ENCODE peak calls at places on chromosomes 12 and 14, in nine cellular contexts. One of them, this sample, is unnamed.
A peak's percentile ranks its signal among the peaks of the same experiment; 100 is the strongest.

GRCh38 chr12:46580445-46580844 is 207.9 kb upstream of the SLC38A2 start:
- DNase-seq in esophagus squamous epithelium: no peak
- DNase-seq in A549: no peak
- DNase-seq in OCI-LY7: no peak
- DNase-seq in endodermal cell: no peak
- DNase-seq in A673: no peak
- DNase-seq in SK-N-SH: no peak
- DNase-seq in upper lobe of right lung: no peak
- DNase-seq in body of pancreas: no peak
- DNase-seq in this sample: no peak

GRCh38 chr14:90632451-90632850 is 183.8 kb downstream of the TTC7B start:
- DNase-seq in esophagus squamous epithelium: no peak
- DNase-seq in A549: no peak
- DNase-seq in OCI-LY7: no peak
- DNase-seq in endodermal cell: no peak
- DNase-seq in A673: no peak
- DNase-seq in SK-N-SH: no peak
- DNase-seq in upper lobe of right lung: no peak
- DNase-seq in body of pancreas: no peak
- DNase-seq in this sample: no peak

GRCh38 chr12:95182868-95183415 is 34.3 kb downstream of the FGD6 start:
- DNase-seq in esophagus squamous epithelium: no peak
- DNase-seq in A549: no peak
- DNase-seq in OCI-LY7: no peak
- DNase-seq in endodermal cell: peak; percentile 52
- DNase-seq in A673: no peak
- DNase-seq in SK-N-SH: no peak
- DNase-seq in upper lobe of right lung: no peak
- DNase-seq in body of pancreas: no peak
- DNase-seq in this sample: no peak

GRCh38 chr12:20040844-20041243 is 327.5 kb upstream of the PDE3A start:
- DNase-seq in esophagus squamous epithelium: no peak
- DNase-seq in A549: no peak
- DNase-seq in OCI-LY7: no peak
- DNase-seq in endodermal cell: peak; percentile 50
- DNase-seq in A673: no peak
- DNase-seq in SK-N-SH: no peak
- DNase-seq in upper lobe of right lung: no peak
- DNase-seq in body of pancreas: peak; percentile 4
- DNase-seq in this sample: no peak

GRCh38 chr14:74981833-74982232 is 20.9 kb upstream of the EIF2B2 start:
- DNase-seq in esophagus squamous epithelium: no peak
- DNase-seq in A549: no peak
- DNase-seq in OCI-LY7: no peak
- DNase-seq in endodermal cell: no peak
- DNase-seq in A673: no peak
- DNase-seq in SK-N-SH: no peak
- DNase-seq in upper lobe of right lung: no peak
- DNase-seq in body of pancreas: no peak
- DNase-seq in this sample: no peak

GRCh38 chr12:67415473-67415872 is 146.3 kb downstream of the CAND1 start:
- DNase-seq in esophagus squamous epithelium: no peak
- DNase-seq in A549: no peak
- DNase-seq in OCI-LY7: peak; percentile 35
- DNase-seq in endodermal cell: peak; percentile 76
- DNase-seq in A673: peak; percentile 67
- DNase-seq in SK-N-SH: peak; percentile 17
- DNase-seq in upper lobe of right lung: no peak
- DNase-seq in body of pancreas: peak; percentile 13
- DNase-seq in this sample: no peak

GRCh38 chr12:105935106-105935505 is 203.6 kb downstream of the NUAK1 start:
- DNase-seq in esophagus squamous epithelium: no peak
- DNase-seq in A549: no peak
- DNase-seq in OCI-LY7: no peak
- DNase-seq in endodermal cell: no peak
- DNase-seq in A673: no peak
- DNase-seq in SK-N-SH: no peak
- DNase-seq in upper lobe of right lung: no peak
- DNase-seq in body of pancreas: no peak
- DNase-seq in this sample: no peak

GRCh38 chr12:22447223-22447622 is 97.1 kb downstream of the C2CD5 start:
- DNase-seq in esophagus squamous epithelium: no peak
- DNase-seq in A549: no peak
- DNase-seq in OCI-LY7: no peak
- DNase-seq in endodermal cell: no peak
- DNase-seq in A673: no peak
- DNase-seq in SK-N-SH: peak; percentile 1
- DNase-seq in upper lobe of right lung: no peak
- DNase-seq in body of pancreas: no peak
- DNase-seq in this sample: no peak

GRCh38 chr12:6016756-6017155 is 71.7 kb upstream of the ANO2 start:
- DNase-seq in esophagus squamous epithelium: no peak
- DNase-seq in A549: no peak
- DNase-seq in OCI-LY7: no peak
- DNase-seq in endodermal cell: peak; percentile 47
- DNase-seq in A673: no peak
- DNase-seq in SK-N-SH: no peak
- DNase-seq in upper lobe of right lung: no peak
- DNase-seq in body of pancreas: no peak
- DNase-seq in this sample: peak; percentile 60

GRCh38 chr14:37931998-37932397 is 275.7 kb upstream of the SSTR1 start:
- DNase-seq in esophagus squamous epithelium: no peak
- DNase-seq in A549: no peak
- DNase-seq in OCI-LY7: no peak
- DNase-seq in endodermal cell: no peak
- DNase-seq in A673: no peak
- DNase-seq in SK-N-SH: no peak
- DNase-seq in upper lobe of right lung: no peak
- DNase-seq in body of pancreas: no peak
- DNase-seq in this sample: no peak

GRCh38 chr12:49972641-49973360 is at the start of gene AQP6:
- DNase-seq in esophagus squamous epithelium: no peak
- DNase-seq in A549: no peak
- DNase-seq in OCI-LY7: no peak
- DNase-seq in endodermal cell: peak; percentile 42
- DNase-seq in A673: no peak
- DNase-seq in SK-N-SH: peak; percentile 12
- DNase-seq in upper lobe of right lung: peak; percentile 58
- DNase-seq in body of pancreas: no peak
- DNase-seq in this sample: no peak

GRCh38 chr14:59427653-59428578 is 37.3 kb downstream of the GPR135 start:
- DNase-seq in esophagus squamous epithelium: no peak
- DNase-seq in A549: no peak
- DNase-seq in OCI-LY7: no peak
- DNase-seq in endodermal cell: no peak
- DNase-seq in A673: no peak
- DNase-seq in SK-N-SH: no peak
- DNase-seq in upper lobe of right lung: no peak
- DNase-seq in body of pancreas: peak; percentile 42
- DNase-seq in this sample: no peak

GRCh38 chr14:89365071-89365801 is 51.8 kb downstream of the FOXN3 start:
- DNase-seq in esophagus squamous epithelium: no peak
- DNase-seq in A549: no peak
- DNase-seq in OCI-LY7: peak; percentile 82
- DNase-seq in endodermal cell: no peak
- DNase-seq in A673: peak; percentile 82
- DNase-seq in SK-N-SH: no peak
- DNase-seq in upper lobe of right lung: no peak
- DNase-seq in body of pancreas: peak; percentile 51
- DNase-seq in this sample: no peak

GRCh38 chr12:79370021-79370420 is 320.7 kb downstream of the PAWR start:
- DNase-seq in esophagus squamous epithelium: no peak
- DNase-seq in A549: no peak
- DNase-seq in OCI-LY7: no peak
- DNase-seq in endodermal cell: no peak
- DNase-seq in A673: peak; percentile 56
- DNase-seq in SK-N-SH: no peak
- DNase-seq in upper lobe of right lung: no peak
- DNase-seq in body of pancreas: no peak
- DNase-seq in this sample: no peak

GRCh38 chr12:54650409-54650808 is 2.2 kb upstream of the DCD start:
- DNase-seq in esophagus squamous epithelium: no peak
- DNase-seq in A549: no peak
- DNase-seq in OCI-LY7: no peak
- DNase-seq in endodermal cell: no peak
- DNase-seq in A673: no peak
- DNase-seq in SK-N-SH: no peak
- DNase-seq in upper lobe of right lung: no peak
- DNase-seq in body of pancreas: no peak
- DNase-seq in this sample: no peak

GRCh38 chr12:124490584-124491305 is 76.7 kb downstream of the NCOR2 start:
- DNase-seq in esophagus squamous epithelium: no peak
- DNase-seq in A549: no peak
- DNase-seq in OCI-LY7: no peak
- DNase-seq in endodermal cell: no peak
- DNase-seq in A673: no peak
- DNase-seq in SK-N-SH: peak; percentile 88
- DNase-seq in upper lobe of right lung: peak; percentile 81
- DNase-seq in body of pancreas: peak; percentile 97
- DNase-seq in this sample: no peak

GRCh38 chr12:53938276-53939140 is at the start of gene HOXC13:
- DNase-seq in esophagus squamous epithelium: no peak
- DNase-seq in A549: peak; percentile 98
- DNase-seq in OCI-LY7: peak; percentile 68
- DNase-seq in endodermal cell: peak; percentile 99
- DNase-seq in A673: peak; percentile 100
- DNase-seq in SK-N-SH: peak; percentile 86
- DNase-seq in upper lobe of right lung: peak; percentile 77
- DNase-seq in body of pancreas: peak; percentile 89
- DNase-seq in this sample: no peak

GRCh38 chr14:49212721-49213120 is 373.5 kb downstream of the RPS29 start:
- DNase-seq in esophagus squamous epithelium: no peak
- DNase-seq in A549: no peak
- DNase-seq in OCI-LY7: no peak
- DNase-seq in endodermal cell: no peak
- DNase-seq in A673: no peak
- DNase-seq in SK-N-SH: no peak
- DNase-seq in upper lobe of right lung: no peak
- DNase-seq in body of pancreas: no peak
- DNase-seq in this sample: no peak

GRCh38 chr12:121334513-121335343 is 17.5 kb downstream of the ANAPC5 start:
- DNase-seq in esophagus squamous epithelium: no peak
- DNase-seq in A549: peak; percentile 75
- DNase-seq in OCI-LY7: peak; percentile 76
- DNase-seq in endodermal cell: no peak
- DNase-seq in A673: peak; percentile 80
- DNase-seq in SK-N-SH: peak; percentile 64
- DNase-seq in upper lobe of right lung: no peak
- DNase-seq in body of pancreas: peak; percentile 44
- DNase-seq in this sample: no peak
- TF ChIP-seq CTCF in esophagus squamous epithelium: peak; percentile 72
- TF ChIP-seq CTCF in A549: peak; percentile 88
- TF ChIP-seq CTCF in OCI-LY7: peak; percentile 97
- TF ChIP-seq CTCF in endodermal cell: peak; percentile 94
- TF ChIP-seq CTCF in A673: peak; percentile 92
- TF ChIP-seq CTCF in SK-N-SH: peak; percentile 92
- TF ChIP-seq CTCF in upper lobe of right lung: peak; percentile 85
- TF ChIP-seq CTCF in body of pancreas: peak; percentile 72
- TF ChIP-seq CTCF in this sample: peak; percentile 53

DNA sequence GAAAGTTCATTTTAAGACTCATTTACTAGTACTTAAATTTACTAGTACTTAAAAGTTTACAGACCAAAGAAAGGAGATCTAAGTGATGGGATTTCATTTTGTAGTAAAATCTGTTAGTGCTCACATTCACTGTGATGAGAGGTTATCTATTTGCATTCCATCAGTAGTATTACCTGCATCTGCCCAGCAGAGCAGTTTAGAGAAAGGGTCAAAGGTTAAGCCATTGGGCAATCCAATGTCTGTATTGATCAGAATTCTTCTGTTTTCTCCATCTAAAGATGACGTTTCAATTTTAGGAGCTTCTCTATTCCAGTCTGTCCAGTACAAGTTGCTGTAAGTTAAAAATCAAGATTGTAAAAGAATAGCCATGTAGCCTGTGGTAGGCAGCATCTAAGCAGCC is 18.3 kb downstream of the RTRAF start:
- DNase-seq in esophagus squamous epithelium: no peak
- DNase-seq in A549: no peak
- DNase-seq in OCI-LY7: no peak
- DNase-seq in endodermal cell: no peak
- DNase-seq in A673: no peak
- DNase-seq in SK-N-SH: no peak
- DNase-seq in upper lobe of right lung: no peak
- DNase-seq in body of pancreas: no peak
- DNase-seq in this sample: no peak
- H3K27ac ChIP-seq in esophagus squamous epithelium: no peak overlapping the region
- H3K27ac ChIP-seq in A549: no peak overlapping the region
- H3K27ac ChIP-seq in OCI-LY7: no peak overlapping the region
- H3K27ac ChIP-seq in endodermal cell: no peak overlapping the region
- H3K27ac ChIP-seq in A673: no peak overlapping the region
- H3K27ac ChIP-seq in SK-N-SH: no peak overlapping the region
- H3K27ac ChIP-seq in upper lobe of right lung: no peak overlapping the region
- H3K27ac ChIP-seq in body of pancreas: no peak overlapping the region
- H3K27ac ChIP-seq in this sample: no peak overlapping the region

GRCh38 chr12:12749433-12749832 is 32.3 kb downstream of the CDKN1B start:
- DNase-seq in esophagus squamous epithelium: no peak
- DNase-seq in A549: no peak
- DNase-seq in OCI-LY7: no peak
- DNase-seq in endodermal cell: no peak
- DNase-seq in A673: no peak
- DNase-seq in SK-N-SH: no peak
- DNase-seq in upper lobe of right lung: no peak
- DNase-seq in body of pancreas: no peak
- DNase-seq in this sample: no peak
- H3K4me3 ChIP-seq in esophagus squamous epithelium: peak overlapping the region; percentile 37
- H3K4me3 ChIP-seq in A549: no peak overlapping the region
- H3K4me3 ChIP-seq in OCI-LY7: no peak overlapping the region
- H3K4me3 ChIP-seq in endodermal cell: no peak overlapping the region
- H3K4me3 ChIP-seq in A673: no peak overlapping the region
- H3K4me3 ChIP-seq in SK-N-SH: no peak overlapping the region
- H3K4me3 ChIP-seq in upper lobe of right lung: peak overlapping the region; percentile 11
- H3K4me3 ChIP-seq in body of pancreas: no peak overlapping the region
- H3K4me3 ChIP-seq in this sample: peak overlapping the region; percentile 40

GRCh38 chr14:30185832-30186231 is 258.2 kb upstream of the PRKD1 start:
- DNase-seq in esophagus squamous epithelium: no peak
- DNase-seq in A549: no peak
- DNase-seq in OCI-LY7: no peak
- DNase-seq in endodermal cell: no peak
- DNase-seq in A673: no peak
- DNase-seq in SK-N-SH: no peak
- DNase-seq in upper lobe of right lung: no peak
- DNase-seq in body of pancreas: no peak
- DNase-seq in this sample: no peak
- TF ChIP-seq CTCF in esophagus squamous epithelium: no peak
- TF ChIP-seq CTCF in A549: no peak
- TF ChIP-seq CTCF in OCI-LY7: no peak
- TF ChIP-seq CTCF in endodermal cell: peak; percentile 72
- TF ChIP-seq CTCF in A673: peak; percentile 17
- TF ChIP-seq CTCF in SK-N-SH: peak; percentile 32
- TF ChIP-seq CTCF in upper lobe of right lung: no peak
- TF ChIP-seq CTCF in body of pancreas: no peak
- TF ChIP-seq CTCF in this sample: no peak

This sample was measured in vagina.